ENCODE peak calls at places on chromosome 6, in four cellular contexts. One of them, this sample, is unnamed.
A peak's percentile ranks its signal among the peaks of the same experiment; 100 is the strongest.

GRCh38 chr6:71250050-71250689 is 38.4 kb upstream of the OGFRL1 start:
- DNase-seq in fibroblast of lung: peak; percentile 77
- DNase-seq in foreskin fibroblast: peak; percentile 86
- DNase-seq in SJSA1: no peak
- DNase-seq in this sample: peak; percentile 29

GRCh38 chr6:109979033-109979921 is 1.2 kb downstream of the GPR6 start:
- DNase-seq in SJSA1: no peak
- DNase-seq in foreskin fibroblast: no peak
- DNase-seq in fibroblast of lung: no peak
- DNase-seq in this sample: no peak

GRCh38 chr6:39347906-39348585 is 25.5 kb upstream of the KCNK16 start:
- DNase-seq in fibroblast of lung: peak; percentile 66
- DNase-seq in foreskin fibroblast: peak; percentile 83
- DNase-seq in SJSA1: peak; percentile 60
- DNase-seq in this sample: peak; percentile 20

GRCh38 chr6:145882121-145882531 is 67.5 kb upstream of the FBXO30 start:
- DNase-seq in foreskin fibroblast: no peak
- DNase-seq in fibroblast of lung: peak; percentile 64
- DNase-seq in SJSA1: no peak
- DNase-seq in this sample: peak; percentile 53

GRCh38 chr6:111080713-111081112 is 6.6 kb upstream of the SLC16A10 start:
- DNase-seq in SJSA1: no peak
- DNase-seq in foreskin fibroblast: peak; percentile 10
- DNase-seq in fibroblast of lung: no peak
- DNase-seq in this sample: no peak

GRCh38 chr6:125519367-125519766 is 217.6 kb upstream of the HDDC2 start:
- DNase-seq in fibroblast of lung: peak; percentile 29
- DNase-seq in SJSA1: no peak
- DNase-seq in foreskin fibroblast: peak; percentile 30
- DNase-seq in this sample: no peak

GRCh38 chr6:77456531-77457248 is 6.6 kb downstream of the HTR1B start:
- DNase-seq in foreskin fibroblast: peak; percentile 98
- DNase-seq in SJSA1: peak; percentile 72
- DNase-seq in fibroblast of lung: peak; percentile 98
- DNase-seq in this sample: peak; percentile 99

GRCh38 chr6:138517635-138518034 is 18.3 kb upstream of the NHSL1 start:
- DNase-seq in SJSA1: peak; percentile 57
- DNase-seq in fibroblast of lung: peak; percentile 46
- DNase-seq in foreskin fibroblast: peak; percentile 53
- DNase-seq in this sample: no peak

GRCh38 chr6:37784585-37784967 is 35.0 kb upstream of the ZFAND3 start:
- DNase-seq in foreskin fibroblast: peak; percentile 64
- DNase-seq in SJSA1: no peak
- DNase-seq in fibroblast of lung: no peak
- DNase-seq in this sample: no peak

GRCh38 chr6:111752476-111752875 is 120.8 kb downstream of the FYN start:
- DNase-seq in SJSA1: no peak
- DNase-seq in foreskin fibroblast: no peak
- DNase-seq in fibroblast of lung: no peak
- DNase-seq in this sample: no peak

GRCh38 chr6:149331043-149331807 is 13.7 kb downstream of the TAB2 start:
- DNase-seq in SJSA1: no peak
- DNase-seq in fibroblast of lung: peak; percentile 59
- DNase-seq in foreskin fibroblast: peak; percentile 56
- DNase-seq in this sample: no peak

GRCh38 chr6:5108536-5108935 is 23.4 kb downstream of the PPP1R3G start:
- DNase-seq in foreskin fibroblast: no peak
- DNase-seq in SJSA1: no peak
- DNase-seq in fibroblast of lung: no peak
- DNase-seq in this sample: no peak

GRCh38 chr6:54817834-54818233 is 28.7 kb upstream of the FAM83B start:
- DNase-seq in SJSA1: no peak
- DNase-seq in foreskin fibroblast: no peak
- DNase-seq in fibroblast of lung: no peak
- DNase-seq in this sample: no peak

GRCh38 chr6:162260024-162260423 is 467.5 kb downstream of the PRKN start:
- DNase-seq in SJSA1: no peak
- DNase-seq in fibroblast of lung: no peak
- DNase-seq in foreskin fibroblast: no peak
- DNase-seq in this sample: no peak

GRCh38 chr6:71211799-71212198 is 76.8 kb upstream of the OGFRL1 start:
- DNase-seq in foreskin fibroblast: peak; percentile 53
- DNase-seq in fibroblast of lung: no peak
- DNase-seq in SJSA1: no peak
- DNase-seq in this sample: no peak

GRCh38 chr6:44284119-44284518 is 13.9 kb downstream of the TMEM151B start:
- DNase-seq in fibroblast of lung: no peak
- DNase-seq in foreskin fibroblast: no peak
- DNase-seq in SJSA1: no peak
- DNase-seq in this sample: no peak

GRCh38 chr6:148464319-148465010 is 121.8 kb downstream of the SASH1 start:
- DNase-seq in SJSA1: peak; percentile 63
- DNase-seq in fibroblast of lung: peak; percentile 86
- DNase-seq in foreskin fibroblast: peak; percentile 87
- DNase-seq in this sample: no peak

GRCh38 chr6:53828215-53828614 is 33.4 kb downstream of the LRRC1 start:
- DNase-seq in SJSA1: no peak
- DNase-seq in foreskin fibroblast: no peak
- DNase-seq in fibroblast of lung: no peak
- DNase-seq in this sample: no peak

GRCh38 chr6:63819831-63820230 is 184.2 kb downstream of the PHF3 start:
- DNase-seq in foreskin fibroblast: peak; percentile 24
- DNase-seq in fibroblast of lung: peak; percentile 54
- DNase-seq in SJSA1: no peak
- DNase-seq in this sample: no peak

DNA sequence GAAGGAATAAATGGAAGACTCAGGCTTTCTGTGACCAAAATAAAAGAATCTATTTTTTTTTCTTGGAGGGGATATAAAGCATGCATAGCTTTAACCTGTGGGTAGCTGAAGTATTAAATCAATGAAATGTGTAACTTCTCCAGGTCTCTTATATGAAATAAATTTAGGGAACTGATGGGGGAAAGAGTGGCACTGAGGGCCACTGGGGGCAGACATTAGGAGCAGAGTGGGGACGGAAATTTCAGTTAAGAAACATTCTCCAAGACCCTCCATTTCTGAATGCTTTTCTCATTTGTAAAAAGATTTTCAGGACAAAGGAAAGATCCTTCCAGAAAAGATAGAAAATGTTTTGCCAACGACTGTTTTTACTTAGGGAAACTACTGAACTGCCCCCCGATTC is 131.0 kb downstream of the GPX5 start:
- DNase-seq in fibroblast of lung: no peak
- DNase-seq in SJSA1: no peak
- DNase-seq in foreskin fibroblast: no peak
- DNase-seq in this sample: no peak
- H3K4me3 ChIP-seq in fibroblast of lung: peak overlapping the region; percentile 94
- H3K4me3 ChIP-seq in SJSA1: no peak overlapping the region
- H3K4me3 ChIP-seq in foreskin fibroblast: no peak overlapping the region
- H3K4me3 ChIP-seq in this sample: no peak overlapping the region

GRCh38 chr6:108667984-108668383 is 107.3 kb downstream of the FOXO3 start:
- DNase-seq in SJSA1: no peak
- DNase-seq in fibroblast of lung: peak; percentile 77
- DNase-seq in foreskin fibroblast: peak; percentile 63
- DNase-seq in this sample: no peak

GRCh38 chr6:108671790-108672189 is 111.1 kb downstream of the FOXO3 start:
- DNase-seq in SJSA1: no peak
- DNase-seq in fibroblast of lung: no peak
- DNase-seq in foreskin fibroblast: no peak
- DNase-seq in this sample: no peak

GRCh38 chr6:108671175-108671574 is 110.5 kb downstream of the FOXO3 start:
- DNase-seq in foreskin fibroblast: peak; percentile 46
- DNase-seq in SJSA1: no peak
- DNase-seq in fibroblast of lung: no peak
- DNase-seq in this sample: no peak

GRCh38 chr6:108666656-108667260 is 106.0 kb downstream of the FOXO3 start:
- DNase-seq in foreskin fibroblast: no peak
- DNase-seq in SJSA1: no peak
- DNase-seq in fibroblast of lung: no peak
- DNase-seq in this sample: no peak

GRCh38 chr6:108669673-108670072 is 109.0 kb downstream of the FOXO3 start:
- DNase-seq in foreskin fibroblast: no peak
- DNase-seq in fibroblast of lung: no peak
- DNase-seq in SJSA1: no peak
- DNase-seq in this sample: no peak
- H3K4me3 ChIP-seq in foreskin fibroblast: no peak overlapping the region
- H3K4me3 ChIP-seq in fibroblast of lung: no peak overlapping the region
- H3K4me3 ChIP-seq in SJSA1: no peak overlapping the region
- H3K4me3 ChIP-seq in this sample: no peak overlapping the region

DNA sequence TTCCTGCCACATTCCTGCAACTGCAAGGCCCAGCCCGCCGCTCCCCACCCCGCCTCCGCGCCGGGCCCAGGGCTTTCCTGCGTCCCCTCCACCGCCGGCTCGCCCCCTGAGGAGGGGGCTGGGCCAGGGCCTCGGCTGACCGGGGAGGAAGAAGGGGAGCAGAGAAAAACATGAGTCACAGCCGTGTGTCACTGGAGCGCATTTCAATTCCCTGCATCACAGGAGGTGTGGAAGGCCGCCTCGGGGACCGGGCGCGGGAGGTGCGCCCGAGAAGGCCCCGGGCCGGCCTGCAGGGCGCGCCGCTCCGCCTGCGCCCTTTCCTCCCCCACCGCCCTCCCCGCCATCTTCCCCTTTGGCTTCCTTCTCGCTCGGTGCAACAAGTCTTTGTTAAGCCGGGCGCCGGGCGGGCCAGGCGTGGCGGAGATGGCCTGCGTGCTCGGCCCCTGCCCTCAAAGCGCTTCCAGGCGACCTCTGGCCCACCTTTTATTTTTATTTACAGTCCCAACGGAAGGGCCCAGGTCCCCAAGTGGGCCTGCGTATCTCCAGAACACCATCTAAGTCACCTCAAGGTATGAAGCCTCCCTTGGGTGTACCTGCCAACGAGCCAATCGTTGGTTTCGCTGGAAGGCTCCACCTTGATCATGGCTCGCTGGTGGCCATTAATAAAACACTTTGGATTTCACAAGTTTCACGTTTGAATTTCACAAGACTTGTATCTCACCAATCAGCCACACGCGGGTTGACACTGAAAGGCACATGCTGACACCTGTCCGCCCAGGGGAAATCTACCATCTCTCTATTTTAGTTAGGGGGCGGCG is 859 bp upstream of the HMGA1 start:
- DNase-seq in foreskin fibroblast: peak; percentile 96
- DNase-seq in SJSA1: no peak
- DNase-seq in fibroblast of lung: peak; percentile 74
- DNase-seq in this sample: no peak
- H3K4me3 ChIP-seq in foreskin fibroblast: peak overlapping the region; percentile 63
- H3K4me3 ChIP-seq in SJSA1: no peak overlapping the region
- H3K4me3 ChIP-seq in fibroblast of lung: peak overlapping the region; percentile 40
- H3K4me3 ChIP-seq in this sample: peak overlapping the region; percentile 73

DNA sequence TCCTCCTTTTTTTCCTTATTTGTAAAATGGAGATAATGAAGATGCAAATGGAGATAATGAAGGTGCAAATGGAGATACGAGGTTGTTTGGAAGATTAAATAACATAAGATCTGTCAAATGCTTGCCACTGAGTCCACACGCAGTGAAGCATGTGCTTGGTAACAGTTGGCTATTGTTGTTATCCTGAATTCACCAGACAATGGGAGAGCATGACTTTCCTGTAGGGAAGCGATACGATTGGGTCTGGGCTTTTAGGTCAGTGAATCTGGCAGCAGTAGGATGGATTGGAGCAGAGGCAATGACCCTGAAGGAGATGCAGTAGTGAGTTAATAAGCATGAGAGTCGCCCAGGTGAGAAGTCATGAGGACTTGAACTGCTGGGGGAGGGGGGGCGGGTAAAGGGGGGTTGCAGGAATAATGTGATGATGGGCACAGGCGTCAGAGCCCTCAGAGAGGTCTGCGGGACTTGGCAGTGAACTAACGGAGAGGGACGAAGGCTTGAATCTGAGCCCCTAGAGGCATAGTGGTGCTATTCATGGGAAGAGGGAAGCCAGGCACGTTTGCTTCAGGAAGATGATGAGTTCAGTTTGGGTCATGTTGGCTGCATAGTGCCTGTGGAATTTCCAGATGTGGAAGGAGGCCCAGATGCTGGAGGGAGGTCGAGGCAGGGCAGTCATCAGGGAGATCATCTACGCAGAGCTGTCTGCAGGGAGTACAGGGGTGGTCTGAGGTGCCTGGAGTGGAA is 55.4 kb downstream of the ZDHHC14 start:
- DNase-seq in foreskin fibroblast: peak; percentile 23
- DNase-seq in fibroblast of lung: no peak
- DNase-seq in SJSA1: no peak
- DNase-seq in this sample: no peak
- H3K4me3 ChIP-seq in foreskin fibroblast: no peak overlapping the region
- H3K4me3 ChIP-seq in fibroblast of lung: no peak overlapping the region
- H3K4me3 ChIP-seq in SJSA1: no peak overlapping the region
- H3K4me3 ChIP-seq in this sample: no peak overlapping the region

DNA sequence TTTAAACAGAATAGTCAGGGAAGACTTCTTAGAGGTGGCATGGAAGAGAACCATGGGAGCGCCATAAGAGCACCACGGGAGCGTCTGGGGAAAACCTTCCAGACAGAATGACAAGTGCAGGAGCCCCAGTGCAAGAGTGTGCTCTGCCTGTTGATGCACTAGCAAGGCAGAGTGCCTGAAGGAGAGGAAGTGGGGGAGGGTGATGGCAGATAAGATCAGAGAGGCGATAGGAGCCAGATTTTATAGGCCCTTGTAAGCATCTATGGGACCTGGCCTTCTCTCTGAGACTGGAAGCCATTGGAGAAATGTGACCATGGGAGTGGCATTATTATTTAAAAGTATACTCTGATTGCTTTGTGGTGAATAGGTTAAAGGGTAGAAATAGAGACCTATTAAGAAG is 13.1 kb downstream of the FUCA2 start:
- DNase-seq in foreskin fibroblast: no peak
- DNase-seq in SJSA1: no peak
- DNase-seq in fibroblast of lung: no peak
- DNase-seq in this sample: no peak
- H3K4me3 ChIP-seq in foreskin fibroblast: no peak overlapping the region
- H3K4me3 ChIP-seq in SJSA1: no peak overlapping the region
- H3K4me3 ChIP-seq in fibroblast of lung: no peak overlapping the region
- H3K4me3 ChIP-seq in this sample: no peak overlapping the region

GRCh38 chr6:88569959-88570358 is 393.5 kb downstream of the RNGTT start:
- DNase-seq in SJSA1: no peak
- DNase-seq in foreskin fibroblast: no peak
- DNase-seq in fibroblast of lung: no peak
- DNase-seq in this sample: no peak

GRCh38 chr6:88574666-88575065 is 388.8 kb downstream of the RNGTT start:
- DNase-seq in SJSA1: no peak
- DNase-seq in foreskin fibroblast: no peak
- DNase-seq in fibroblast of lung: no peak
- DNase-seq in this sample: no peak

GRCh38 chr6:88573971-88574370 is 389.4 kb downstream of the RNGTT start:
- DNase-seq in SJSA1: no peak
- DNase-seq in foreskin fibroblast: no peak
- DNase-seq in fibroblast of lung: no peak
- DNase-seq in this sample: no peak

GRCh38 chr6:88573561-88573960 is 389.9 kb downstream of the RNGTT start:
- DNase-seq in SJSA1: no peak
- DNase-seq in foreskin fibroblast: no peak
- DNase-seq in fibroblast of lung: no peak
- DNase-seq in this sample: no peak

GRCh38 chr6:88572449-88573139 is 390.8 kb downstream of the RNGTT start:
- DNase-seq in foreskin fibroblast: no peak
- DNase-seq in fibroblast of lung: no peak
- DNase-seq in SJSA1: no peak
- DNase-seq in this sample: no peak
- H3K4me3 ChIP-seq in foreskin fibroblast: no peak overlapping the region
- H3K4me3 ChIP-seq in fibroblast of lung: no peak overlapping the region
- H3K4me3 ChIP-seq in SJSA1: no peak overlapping the region
- H3K4me3 ChIP-seq in this sample: no peak overlapping the region

GRCh38 chr6:10381830-10382208 is 33.1 kb downstream of the TFAP2A start:
- DNase-seq in foreskin fibroblast: no peak
- DNase-seq in fibroblast of lung: no peak
- DNase-seq in SJSA1: no peak
- DNase-seq in this sample: no peak
- H3K4me3 ChIP-seq in foreskin fibroblast: no peak overlapping the region
- H3K4me3 ChIP-seq in fibroblast of lung: no peak overlapping the region
- H3K4me3 ChIP-seq in SJSA1: no peak overlapping the region
- H3K4me3 ChIP-seq in this sample: no peak overlapping the region

GRCh38 chr6:28543671-28544131 is 18.0 kb downstream of the GPX5 start:
- DNase-seq in SJSA1: no peak
- DNase-seq in foreskin fibroblast: peak; percentile 28
- DNase-seq in fibroblast of lung: peak; percentile 8
- DNase-seq in this sample: no peak
- H3K4me3 ChIP-seq in SJSA1: no peak overlapping the region
- H3K4me3 ChIP-seq in foreskin fibroblast: peak overlapping the region; percentile 25
- H3K4me3 ChIP-seq in fibroblast of lung: peak overlapping the region; percentile 54
- H3K4me3 ChIP-seq in this sample: peak overlapping the region; percentile 38